ENCODE peak calls at places on chromosomes 4 and X, in nine cellular contexts. X is neural progenitor cell, M is AG04450, Z is T-helper 2 cell, J is tibial nerve, C is Right ventricle myocardium superior, E is T-helper 9 cell, A is germinal center, V is fibroblast of the conjunctiva. D is an unnamed sample.

GRCh38 chr4:148112231-148112982 is 329.8 kb downstream of the NR3C2 start:
- DNase-seq in C (no peak), A (no peak), J (no peak), Z (no peak), E (no peak), V (peak; percentile 45), M (no peak), X (no peak), D (peak; percentile 42)

GRCh38 chr4:124135409-124135813 is 577.1 kb downstream of the ANKRD50 start:
- DNase-seq in A (no peak), X (no peak), V (no peak), J (no peak), Z (no peak), E (no peak), M (no peak), C (no peak), D (no peak)

GRCh38 chr4:62344474-62344873 is 1144.3 kb downstream of the ADGRL3 start:
- DNase-seq in A (no peak), E (no peak), X (no peak), V (no peak), J (no peak), C (no peak), M (no peak), Z (no peak), D (no peak)

GRCh38 chrX:120718969-120719368 is 89.1 kb upstream of the C1GALT1C1 start:
- DNase-seq in M (no peak), E (no peak), X (no peak), V (no peak), J (no peak), A (no peak), Z (no peak), C (no peak), D (no peak)

GRCh38 chrX:22748093-22748999 is 251.4 kb upstream of the DDX53 start:
- DNase-seq in E (peak; percentile 25), A (peak; percentile 8), J (peak; percentile 6), X (peak; percentile 68), Z (no peak), V (peak; percentile 38), M (no peak), C (peak; percentile 25), D (peak; percentile 62)

GRCh38 chrX:18652636-18653035 is 19.3 kb downstream of the RS1 start:
- DNase-seq in Z (no peak), C (no peak), V (no peak), J (no peak), M (no peak), X (no peak), A (no peak), E (no peak), D (no peak)

GRCh38 chrX:81586091-81586490 is 384.2 kb downstream of the SH3BGRL start:
- DNase-seq in C (no peak), Z (no peak), A (no peak), M (no peak), X (no peak), V (no peak), J (no peak), E (no peak), D (no peak)

GRCh38 chr4:73018595-73018994 is 50.9 kb downstream of the COX18 start:
- DNase-seq in J (no peak), E (no peak), C (no peak), X (peak; percentile 16), A (no peak), M (no peak), Z (no peak), V (no peak), D (no peak)

GRCh38 chr4:2302387-2303119 is 40.6 kb upstream of the MXD4 start:
- DNase-seq in V (no peak), M (no peak), A (no peak), X (no peak), J (no peak), Z (no peak), C (no peak), E (no peak), D (no peak)

GRCh38 chr4:7861440-7861881 is 78.2 kb downstream of the AFAP1 start:
- DNase-seq in Z (no peak), E (no peak), X (peak; percentile 49), V (peak; percentile 83), A (no peak), C (peak; percentile 63), M (peak; percentile 92), J (no peak), D (peak; percentile 92)

GRCh38 chr4:102503301-102503746 is 2.2 kb downstream of the NFKB1 start:
- DNase-seq in A (peak; percentile 14), V (no peak), E (no peak), J (no peak), M (no peak), X (no peak), Z (no peak), C (no peak), D (peak; percentile 22)

GRCh38 chr4:15162465-15163283 is 160.4 kb downstream of the CPEB2 start:
- DNase-seq in Z (no peak), M (no peak), X (no peak), A (no peak), E (no peak), V (peak; percentile 35), J (no peak), C (no peak), D (peak; percentile 47)

D was measured in dermis blood vessel endothelial cell.